ENCODE peak calls at places on chromosomes 3 and 15, in four cellular contexts. T is H1; F is CD4-positive, CD25-positive, alpha-beta regulatory T cell; N is uterus. X is an unnamed sample.

GRCh38 chr3:57826952-57827723 is 71.0 kb downstream of the SLMAP start:
- DNase-seq in T (no peak), F (no peak), N (no peak), X (no peak)

GRCh38 chr3:69320867-69321266 is 65.0 kb downstream of the FRMD4B start:
- DNase-seq in T (no peak), F (no peak), N (no peak), X (no peak)

GRCh38 chr3:112378989-112379692 is 46.2 kb downstream of the CD200 start:
- DNase-seq in F (no peak), N (no peak), T (no peak), X (peak)

GRCh38 chr3:110858549-110858948 is 213.1 kb upstream of the NECTIN3 start:
- DNase-seq in N (no peak), T (no peak), F (no peak), X (no peak)

GRCh38 chr3:41330465-41330864 is 131.2 kb downstream of the CTNNB1 start:
- DNase-seq in F (no peak), T (no peak), N (no peak), X (no peak)

GRCh38 chr3:195040094-195040493 is 230.9 kb downstream of the XXYLT1 start:
- DNase-seq in F (no peak), T (no peak), N (no peak), X (peak)

GRCh38 chr15:40844543-40844981 is 714 bp downstream of the SPINT1 start:
- DNase-seq in F (peak), T (no peak), N (no peak), X (peak)

GRCh38 chr3:16464499-16465150 is 48.9 kb downstream of the RFTN1 start:
- DNase-seq in F (no peak), N (no peak), T (no peak), X (no peak)

GRCh38 chr3:43477600-43477999 is 144.2 kb downstream of the ANO10 start:
- DNase-seq in F (peak), N (no peak), T (no peak), X (no peak)

GRCh38 chr3:195546130-195546560 is 3.0 kb upstream of the PPP1R2 start:
- DNase-seq in N (peak), T (no peak), F (no peak), X (no peak)

GRCh38 chr3:149080011-149080698 is 6.2 kb downstream of the HLTF start:
- DNase-seq in T (no peak), N (no peak), F (no peak), X (no peak)

GRCh38 chr3:117047951-117048705 is 338.5 kb downstream of the TUSC7 start:
- DNase-seq in F (no peak), N (no peak), T (no peak), X (no peak)

GRCh38 chr3:125317761-125318496 is 57.2 kb downstream of the ZNF148 start:
- DNase-seq in N (no peak), F (no peak), T (no peak), X (no peak)

GRCh38 chr15:65651042-65651322 is 29.2 kb downstream of the SLC24A1 start:
- DNase-seq in T (no peak), F (no peak), N (no peak), X (no peak)

GRCh38 chr3:171901615-171902312 is 58.6 kb downstream of the TMEM212 start:
- DNase-seq in T (no peak), F (no peak), N (no peak), X (no peak)

GRCh38 chr15:68186671-68187397 is 18.3 kb downstream of the CALML4 start:
- DNase-seq in N (no peak), T (no peak), F (no peak), X (no peak)
- H3K27ac ChIP-seq in N (peak), T (no peak), F (no peak), X (peak)

GRCh38 chr3:72520690-72521308 is 327.4 kb downstream of the SHQ1 start:
- DNase-seq in F (peak), T (no peak), N (no peak), X (no peak)
- H3K27ac ChIP-seq in F (no peak), T (no peak), N (no peak), X (no peak)

GRCh38 chr3:169091196-169091595 is 572.3 kb downstream of the MECOM start:
- DNase-seq in N (no peak), T (no peak), F (no peak), X (no peak)
- H3K27ac ChIP-seq in N (no peak), T (no peak), F (no peak), X (no peak)

GRCh38 chr15:71780349-71780976 is 29.9 kb upstream of the NR2E3 start:
- DNase-seq in F (peak), T (peak), N (no peak), X (no peak)
- H3K27ac ChIP-seq in F (no peak), T (no peak), N (peak), X (no peak)

GRCh38 chr3:11569156-11569741 is 74.5 kb downstream of the VGLL4 start:
- DNase-seq in T (no peak), N (peak), F (no peak), X (no peak)
- H3K27ac ChIP-seq in T (no peak), N (peak), F (no peak), X (peak)